ENCODE peak calls at places on chromosomes 6 and 20, in nine cellular contexts. One of them, this sample, is unnamed.

GRCh38 chr20:24747015-24747712 is 201.9 kb upstream of the CST7 start:
- DNase-seq in stimulated activated CD4-positive, alpha-beta T cell treated with anti-CD3 and anti-CD28 coated beads, Interleukin-2, amount 100 ng/mL, for 48 hours: no peak
- DNase-seq in HTR-8/SVneo: no peak
- DNase-seq in activated naive CD4-positive, alpha-beta T cell: no peak
- DNase-seq in GM12891: no peak
- DNase-seq in activated gamma-delta T cell treated with Interleukin-2 at 50 U/mL for 16 hours: no peak
- DNase-seq in fibroblast of lung: no peak
- DNase-seq in dermis microvascular lymphatic vessel endothelial cell: no peak
- DNase-seq in omental fat pad: no peak
- DNase-seq in this sample: no peak

GRCh38 chr20:4006640-4007039 is 8.7 kb downstream of the RNF24 start:
- DNase-seq in HTR-8/SVneo: no peak
- DNase-seq in omental fat pad: no peak
- DNase-seq in dermis microvascular lymphatic vessel endothelial cell: no peak
- DNase-seq in GM12891: no peak
- DNase-seq in activated gamma-delta T cell treated with Interleukin-2 at 50 U/mL for 16 hours: no peak
- DNase-seq in fibroblast of lung: no peak
- DNase-seq in stimulated activated CD4-positive, alpha-beta T cell treated with anti-CD3 and anti-CD28 coated beads, Interleukin-2, amount 100 ng/mL, for 48 hours: no peak
- DNase-seq in activated naive CD4-positive, alpha-beta T cell: no peak
- DNase-seq in this sample: no peak

GRCh38 chr20:63273635-63274380 is 1.2 kb downstream of the ARFGAP1 start:
- DNase-seq in omental fat pad: no peak
- DNase-seq in activated gamma-delta T cell treated with Interleukin-2 at 50 U/mL for 16 hours: no peak
- DNase-seq in GM12891: no peak
- DNase-seq in fibroblast of lung: peak
- DNase-seq in stimulated activated CD4-positive, alpha-beta T cell treated with anti-CD3 and anti-CD28 coated beads, Interleukin-2, amount 100 ng/mL, for 48 hours: no peak
- DNase-seq in HTR-8/SVneo: peak
- DNase-seq in activated naive CD4-positive, alpha-beta T cell: no peak
- DNase-seq in dermis microvascular lymphatic vessel endothelial cell: peak
- DNase-seq in this sample: peak

GRCh38 chr20:33918662-33919061 is 75.0 kb upstream of the RALY start:
- DNase-seq in dermis microvascular lymphatic vessel endothelial cell: no peak
- DNase-seq in stimulated activated CD4-positive, alpha-beta T cell treated with anti-CD3 and anti-CD28 coated beads, Interleukin-2, amount 100 ng/mL, for 48 hours: no peak
- DNase-seq in activated gamma-delta T cell treated with Interleukin-2 at 50 U/mL for 16 hours: no peak
- DNase-seq in HTR-8/SVneo: no peak
- DNase-seq in omental fat pad: no peak
- DNase-seq in activated naive CD4-positive, alpha-beta T cell: no peak
- DNase-seq in fibroblast of lung: no peak
- DNase-seq in GM12891: no peak
- DNase-seq in this sample: no peak

GRCh38 chr6:41698350-41698781 is 37.0 kb downstream of the TFEB start:
- DNase-seq in HTR-8/SVneo: peak
- DNase-seq in fibroblast of lung: peak
- DNase-seq in omental fat pad: no peak
- DNase-seq in dermis microvascular lymphatic vessel endothelial cell: peak
- DNase-seq in activated gamma-delta T cell treated with Interleukin-2 at 50 U/mL for 16 hours: no peak
- DNase-seq in activated naive CD4-positive, alpha-beta T cell: no peak
- DNase-seq in GM12891: no peak
- DNase-seq in stimulated activated CD4-positive, alpha-beta T cell treated with anti-CD3 and anti-CD28 coated beads, Interleukin-2, amount 100 ng/mL, for 48 hours: no peak
- DNase-seq in this sample: no peak

GRCh38 chr6:34082816-34083215 is 63.1 kb downstream of the GRM4 start:
- DNase-seq in GM12891: no peak
- DNase-seq in dermis microvascular lymphatic vessel endothelial cell: no peak
- DNase-seq in activated naive CD4-positive, alpha-beta T cell: no peak
- DNase-seq in HTR-8/SVneo: no peak
- DNase-seq in fibroblast of lung: no peak
- DNase-seq in omental fat pad: no peak
- DNase-seq in activated gamma-delta T cell treated with Interleukin-2 at 50 U/mL for 16 hours: no peak
- DNase-seq in stimulated activated CD4-positive, alpha-beta T cell treated with anti-CD3 and anti-CD28 coated beads, Interleukin-2, amount 100 ng/mL, for 48 hours: no peak
- DNase-seq in this sample: no peak

GRCh38 chr6:69138173-69138572 is 503.1 kb downstream of the ADGRB3 start:
- DNase-seq in omental fat pad: no peak
- DNase-seq in HTR-8/SVneo: no peak
- DNase-seq in activated gamma-delta T cell treated with Interleukin-2 at 50 U/mL for 16 hours: no peak
- DNase-seq in dermis microvascular lymphatic vessel endothelial cell: no peak
- DNase-seq in fibroblast of lung: no peak
- DNase-seq in GM12891: no peak
- DNase-seq in activated naive CD4-positive, alpha-beta T cell: no peak
- DNase-seq in stimulated activated CD4-positive, alpha-beta T cell treated with anti-CD3 and anti-CD28 coated beads, Interleukin-2, amount 100 ng/mL, for 48 hours: no peak
- DNase-seq in this sample: no peak

GRCh38 chr20:32639284-32639683 is 34.5 kb downstream of the C20orf203 start:
- DNase-seq in dermis microvascular lymphatic vessel endothelial cell: no peak
- DNase-seq in omental fat pad: no peak
- DNase-seq in GM12891: no peak
- DNase-seq in stimulated activated CD4-positive, alpha-beta T cell treated with anti-CD3 and anti-CD28 coated beads, Interleukin-2, amount 100 ng/mL, for 48 hours: no peak
- DNase-seq in activated gamma-delta T cell treated with Interleukin-2 at 50 U/mL for 16 hours: no peak
- DNase-seq in activated naive CD4-positive, alpha-beta T cell: no peak
- DNase-seq in fibroblast of lung: no peak
- DNase-seq in HTR-8/SVneo: no peak
- DNase-seq in this sample: no peak

GRCh38 chr6:153063936-153064335 is 61.4 kb upstream of the MTRF1L start:
- DNase-seq in GM12891: no peak
- DNase-seq in activated naive CD4-positive, alpha-beta T cell: no peak
- DNase-seq in dermis microvascular lymphatic vessel endothelial cell: no peak
- DNase-seq in HTR-8/SVneo: no peak
- DNase-seq in stimulated activated CD4-positive, alpha-beta T cell treated with anti-CD3 and anti-CD28 coated beads, Interleukin-2, amount 100 ng/mL, for 48 hours: no peak
- DNase-seq in activated gamma-delta T cell treated with Interleukin-2 at 50 U/mL for 16 hours: no peak
- DNase-seq in fibroblast of lung: no peak
- DNase-seq in omental fat pad: no peak
- DNase-seq in this sample: no peak

GRCh38 chr6:46909371-46909770 is 12.4 kb downstream of the ADGRF5 start:
- DNase-seq in fibroblast of lung: no peak
- DNase-seq in stimulated activated CD4-positive, alpha-beta T cell treated with anti-CD3 and anti-CD28 coated beads, Interleukin-2, amount 100 ng/mL, for 48 hours: no peak
- DNase-seq in GM12891: no peak
- DNase-seq in HTR-8/SVneo: no peak
- DNase-seq in activated naive CD4-positive, alpha-beta T cell: no peak
- DNase-seq in activated gamma-delta T cell treated with Interleukin-2 at 50 U/mL for 16 hours: no peak
- DNase-seq in omental fat pad: no peak
- DNase-seq in dermis microvascular lymphatic vessel endothelial cell: peak
- DNase-seq in this sample: no peak

GRCh38 chr6:30194797-30195690 is 18.2 kb downstream of the TRIM26 start:
- DNase-seq in stimulated activated CD4-positive, alpha-beta T cell treated with anti-CD3 and anti-CD28 coated beads, Interleukin-2, amount 100 ng/mL, for 48 hours: no peak
- DNase-seq in activated naive CD4-positive, alpha-beta T cell: no peak
- DNase-seq in omental fat pad: no peak
- DNase-seq in dermis microvascular lymphatic vessel endothelial cell: no peak
- DNase-seq in activated gamma-delta T cell treated with Interleukin-2 at 50 U/mL for 16 hours: no peak
- DNase-seq in HTR-8/SVneo: no peak
- DNase-seq in fibroblast of lung: no peak
- DNase-seq in GM12891: no peak
- DNase-seq in this sample: no peak

GRCh38 chr6:138493413-138493812 is 5.9 kb downstream of the NHSL1 start:
- DNase-seq in HTR-8/SVneo: no peak
- DNase-seq in dermis microvascular lymphatic vessel endothelial cell: peak
- DNase-seq in activated naive CD4-positive, alpha-beta T cell: no peak
- DNase-seq in fibroblast of lung: peak
- DNase-seq in omental fat pad: no peak
- DNase-seq in stimulated activated CD4-positive, alpha-beta T cell treated with anti-CD3 and anti-CD28 coated beads, Interleukin-2, amount 100 ng/mL, for 48 hours: no peak
- DNase-seq in activated gamma-delta T cell treated with Interleukin-2 at 50 U/mL for 16 hours: no peak
- DNase-seq in GM12891: no peak
- DNase-seq in this sample: peak

GRCh38 chr6:162055365-162055764 is 672.2 kb downstream of the PRKN start:
- DNase-seq in GM12891: no peak
- DNase-seq in stimulated activated CD4-positive, alpha-beta T cell treated with anti-CD3 and anti-CD28 coated beads, Interleukin-2, amount 100 ng/mL, for 48 hours: no peak
- DNase-seq in fibroblast of lung: no peak
- DNase-seq in omental fat pad: no peak
- DNase-seq in activated gamma-delta T cell treated with Interleukin-2 at 50 U/mL for 16 hours: no peak
- DNase-seq in dermis microvascular lymphatic vessel endothelial cell: no peak
- DNase-seq in activated naive CD4-positive, alpha-beta T cell: no peak
- DNase-seq in HTR-8/SVneo: no peak
- DNase-seq in this sample: peak